ENCODE peak calls at places on chromosomes 2 and 18, in five cellular contexts. L is H1, M is ovary, U is dorsolateral prefrontal cortex, X is tibial nerve. I is an unnamed sample.

GRCh38 chr2:101697794-101698418 is 399 bp downstream of the MAP4K4 start:
- DNase-seq in L (no peak), M (peak; percentile 50), U (peak; percentile 21), X (no peak), I (no peak)

GRCh38 chr18:8947576-8947975 is 154.9 kb upstream of the NDUFV2 start:
- DNase-seq in L (no peak), M (no peak), U (no peak), X (no peak), I (no peak)

GRCh38 chr2:6068441-6068935 is 376.3 kb downstream of the SOX11 start:
- DNase-seq in L (no peak), M (no peak), U (no peak), X (no peak), I (no peak)

GRCh38 chr2:37654932-37655331 is 16.5 kb downstream of the CDC42EP3 start:
- DNase-seq in L (no peak), M (no peak), U (no peak), X (no peak), I (no peak)

GRCh38 chr2:32553829-32554432 is 73.9 kb upstream of the TTC27 start:
- DNase-seq in L (no peak), M (no peak), U (no peak), X (no peak), I (no peak)

GRCh38 chr2:232319117-232320037 is 59.2 kb upstream of the ALPP start:
- DNase-seq in L (no peak), M (no peak), U (no peak), X (no peak), I (no peak)

GRCh38 chr18:42574871-42575270 is 540.6 kb downstream of the RIT2 start:
- DNase-seq in L (no peak), M (no peak), U (peak; percentile 97), X (no peak), I (no peak)

GRCh38 chr2:110828330-110828729 is 96.0 kb downstream of the ACOXL start:
- DNase-seq in L (no peak), M (no peak), U (no peak), X (no peak), I (no peak)

GRCh38 chr2:26043862-26044736 is 10.2 kb downstream of the RAB10 start:
- DNase-seq in L (no peak), M (no peak), U (no peak), X (no peak), I (no peak)

GRCh38 chr18:69400253-69400975 is at the start of gene DOK6:
- DNase-seq in L (no peak), M (peak; percentile 49), U (peak; percentile 79), X (peak; percentile 16), I (peak; percentile 66)

GRCh38 chr2:138298120-138298814 is 203.3 kb upstream of the SPOPL start:
- DNase-seq in L (no peak), M (no peak), U (no peak), X (no peak), I (no peak)

GRCh38 chr2:103232882-103233281 is 471.1 kb downstream of the TMEM182 start:
- DNase-seq in L (no peak), M (no peak), U (no peak), X (no peak), I (no peak)

GRCh38 chr18:50807199-50807598 is 12.6 kb downstream of the MRO start:
- DNase-seq in L (no peak), M (no peak), U (no peak), X (no peak), I (no peak)

GRCh38 chr2:227608469-227609338 is 5.9 kb downstream of the SCYGR3 start:
- DNase-seq in L (no peak), M (no peak), U (no peak), X (no peak), I (no peak)
- H3K27ac ChIP-seq in L (no peak overlapping the region), M (no peak overlapping the region), U (no peak overlapping the region), X (no peak overlapping the region), I (no peak overlapping the region)

DNA sequence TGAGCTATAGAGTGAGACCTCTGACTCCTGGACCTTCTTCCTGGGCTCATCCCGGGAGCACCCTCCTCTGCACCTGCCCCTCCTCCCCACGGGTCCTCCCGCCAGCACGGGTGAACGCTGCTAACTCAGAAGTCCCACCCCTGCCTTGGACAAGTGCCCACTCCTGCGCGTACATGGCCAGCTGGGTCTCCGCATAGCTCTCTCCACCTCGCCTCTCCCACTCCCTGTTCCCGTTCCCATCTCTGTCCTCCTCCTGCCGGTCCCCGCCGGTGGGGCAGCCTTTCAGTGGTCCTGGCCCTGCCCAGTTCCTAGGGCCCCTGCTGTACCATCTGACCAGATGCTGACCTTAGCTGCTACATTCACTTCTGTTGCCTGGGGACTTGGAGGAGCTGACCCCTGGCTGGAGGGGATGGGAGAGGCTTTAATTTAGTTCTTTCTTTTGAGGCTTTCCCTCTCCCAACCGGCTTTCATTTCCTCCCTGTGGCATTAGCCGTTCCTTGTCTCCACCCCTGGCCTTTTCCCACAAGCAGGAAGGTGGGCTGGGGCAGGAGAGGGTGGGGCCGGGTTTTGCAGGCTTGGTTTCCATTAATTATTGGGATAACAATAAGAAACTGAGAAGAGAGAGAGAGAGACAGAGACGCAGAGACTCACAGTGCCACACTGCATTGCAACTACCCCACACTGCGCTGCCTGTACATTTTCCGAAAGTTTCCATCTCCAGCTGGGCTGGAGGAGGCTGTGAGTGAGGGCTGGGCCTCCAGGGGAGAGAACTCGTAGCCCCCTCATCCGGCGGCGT is 136.2 kb downstream of the SH3BP4 start:
- DNase-seq in L (no peak), M (peak; percentile 80), U (no peak), X (peak; percentile 38), I (peak; percentile 61)
- H3K4me3 ChIP-seq in L (no peak overlapping the region), M (no peak overlapping the region), U (peak overlapping the region; percentile 30), X (no peak overlapping the region), I (peak overlapping the region; percentile 44)

GRCh38 chr2:240229005-240229404 is 88.5 kb upstream of the OTOS start:
- DNase-seq in L (no peak), M (no peak), U (no peak), X (no peak), I (no peak)
- H3K27ac ChIP-seq in L (no peak overlapping the region), M (no peak overlapping the region), U (no peak overlapping the region), X (no peak overlapping the region), I (no peak overlapping the region)

GRCh38 chr2:199581504-199581903 is 123.8 kb upstream of the SATB2 start:
- DNase-seq in L (no peak), M (no peak), U (no peak), X (no peak), I (no peak)
- H3K4me3 ChIP-seq in L (peak overlapping the region; percentile 46), M (peak overlapping the region; percentile 18), U (peak overlapping the region; percentile 61), X (peak overlapping the region; percentile 31), I (peak overlapping the region; percentile 53)

GRCh38 chr2:143357956-143358355 is 228.7 kb downstream of the ARHGAP15 start:
- DNase-seq in L (no peak), M (no peak), U (peak; percentile 96), X (no peak), I (no peak)

GRCh38 chr2:143355814-143356213 is 226.6 kb downstream of the ARHGAP15 start:
- DNase-seq in L (no peak), M (no peak), U (no peak), X (no peak), I (no peak)

GRCh38 chr2:143356341-143356740 is 227.1 kb downstream of the ARHGAP15 start:
- DNase-seq in L (no peak), M (no peak), U (no peak), X (no peak), I (no peak)

DNA sequence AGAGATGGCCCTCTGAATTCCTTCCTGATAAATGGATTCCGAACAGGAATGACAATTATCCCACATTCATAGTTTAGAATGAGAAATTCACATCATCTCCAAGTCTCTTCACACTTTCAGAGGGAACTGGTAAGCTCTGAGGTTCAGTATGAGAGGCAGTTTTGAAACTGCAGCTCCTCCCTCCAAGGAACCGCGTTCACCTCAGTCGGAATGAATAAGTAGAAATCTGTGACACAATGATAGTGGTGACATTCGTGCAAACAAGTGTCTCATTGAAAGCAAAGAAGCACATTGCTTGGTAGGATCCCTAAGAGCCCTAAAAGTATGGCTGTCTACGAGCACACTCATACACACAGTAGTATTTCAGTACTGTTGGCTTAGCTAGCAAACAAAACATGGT is 224.8 kb downstream of the ARHGAP15 start:
- DNase-seq in L (no peak), M (no peak), U (no peak), X (no peak), I (no peak)
- H3K27ac ChIP-seq in L (no peak overlapping the region), M (no peak overlapping the region), U (no peak overlapping the region), X (no peak overlapping the region), I (no peak overlapping the region)